ENCODE peak calls at places on chromosomes 11 and 22, in six cellular contexts. One of them, this sample, is unnamed.

GRCh38 chr11:56849250-56849649 is 100.8 kb upstream of the OR9G4 start:
- DNase-seq in trophoblast cell: no peak
- DNase-seq in H1: no peak
- DNase-seq in mesenchymal stem cell: no peak
- DNase-seq in neuronal stem cell: no peak
- DNase-seq in H9: no peak
- DNase-seq in this sample: no peak

GRCh38 chr11:84714316-84714780 is 912.8 kb downstream of the DLG2 start:
- DNase-seq in mesenchymal stem cell: peak
- DNase-seq in H9: peak
- DNase-seq in H1: peak
- DNase-seq in neuronal stem cell: peak
- DNase-seq in trophoblast cell: no peak
- DNase-seq in this sample: peak

GRCh38 chr11:110897035-110897434 is 184.8 kb upstream of the ARHGAP20 start:
- DNase-seq in neuronal stem cell: no peak
- DNase-seq in H9: no peak
- DNase-seq in trophoblast cell: no peak
- DNase-seq in mesenchymal stem cell: no peak
- DNase-seq in H1: no peak
- DNase-seq in this sample: peak

GRCh38 chr11:67646535-67647336 is 3.8 kb downstream of the ACY3 start:
- DNase-seq in mesenchymal stem cell: no peak
- DNase-seq in trophoblast cell: no peak
- DNase-seq in H1: no peak
- DNase-seq in H9: peak
- DNase-seq in neuronal stem cell: no peak
- DNase-seq in this sample: no peak

GRCh38 chr11:44176541-44177213 is 81.2 kb downstream of the EXT2 start:
- DNase-seq in neuronal stem cell: no peak
- DNase-seq in mesenchymal stem cell: no peak
- DNase-seq in trophoblast cell: no peak
- DNase-seq in H1: no peak
- DNase-seq in H9: no peak
- DNase-seq in this sample: no peak

GRCh38 chr11:21465203-21465602 is 727.7 kb upstream of the ANO5 start:
- DNase-seq in H1: no peak
- DNase-seq in mesenchymal stem cell: no peak
- DNase-seq in H9: no peak
- DNase-seq in trophoblast cell: no peak
- DNase-seq in neuronal stem cell: no peak
- DNase-seq in this sample: no peak

GRCh38 chr11:34830648-34831047 is 85.5 kb downstream of the APIP start:
- DNase-seq in H9: no peak
- DNase-seq in trophoblast cell: no peak
- DNase-seq in H1: no peak
- DNase-seq in mesenchymal stem cell: no peak
- DNase-seq in neuronal stem cell: no peak
- DNase-seq in this sample: peak

GRCh38 chr11:14908214-14908880 is 16.3 kb upstream of the CYP2R1 start:
- DNase-seq in mesenchymal stem cell: peak
- DNase-seq in neuronal stem cell: no peak
- DNase-seq in H1: no peak
- DNase-seq in H9: peak
- DNase-seq in trophoblast cell: peak
- DNase-seq in this sample: peak

GRCh38 chr11:78292109-78292803 is 103.5 kb downstream of the USP35 start:
- DNase-seq in trophoblast cell: no peak
- DNase-seq in neuronal stem cell: no peak
- DNase-seq in H9: no peak
- DNase-seq in mesenchymal stem cell: no peak
- DNase-seq in H1: no peak
- DNase-seq in this sample: no peak

GRCh38 chr11:33696931-33697638 is 3.5 kb downstream of the C11orf91 start:
- DNase-seq in trophoblast cell: no peak
- DNase-seq in H1: no peak
- DNase-seq in H9: no peak
- DNase-seq in mesenchymal stem cell: no peak
- DNase-seq in neuronal stem cell: no peak
- DNase-seq in this sample: no peak

GRCh38 chr11:61895046-61895717 is 3.8 kb upstream of the FADS3 start:
- DNase-seq in mesenchymal stem cell: no peak
- DNase-seq in trophoblast cell: peak
- DNase-seq in H9: no peak
- DNase-seq in H1: no peak
- DNase-seq in neuronal stem cell: no peak
- DNase-seq in this sample: no peak

GRCh38 chr22:30539368-30539767 is 7.2 kb downstream of the SEC14L6 start:
- DNase-seq in mesenchymal stem cell: no peak
- DNase-seq in trophoblast cell: no peak
- DNase-seq in H1: no peak
- DNase-seq in H9: no peak
- DNase-seq in neuronal stem cell: no peak
- DNase-seq in this sample: no peak
- H3K27ac ChIP-seq in mesenchymal stem cell: no peak
- H3K27ac ChIP-seq in trophoblast cell: no peak
- H3K27ac ChIP-seq in H1: no peak
- H3K27ac ChIP-seq in H9: no peak
- H3K27ac ChIP-seq in neuronal stem cell: no peak
- H3K27ac ChIP-seq in this sample: no peak

DNA sequence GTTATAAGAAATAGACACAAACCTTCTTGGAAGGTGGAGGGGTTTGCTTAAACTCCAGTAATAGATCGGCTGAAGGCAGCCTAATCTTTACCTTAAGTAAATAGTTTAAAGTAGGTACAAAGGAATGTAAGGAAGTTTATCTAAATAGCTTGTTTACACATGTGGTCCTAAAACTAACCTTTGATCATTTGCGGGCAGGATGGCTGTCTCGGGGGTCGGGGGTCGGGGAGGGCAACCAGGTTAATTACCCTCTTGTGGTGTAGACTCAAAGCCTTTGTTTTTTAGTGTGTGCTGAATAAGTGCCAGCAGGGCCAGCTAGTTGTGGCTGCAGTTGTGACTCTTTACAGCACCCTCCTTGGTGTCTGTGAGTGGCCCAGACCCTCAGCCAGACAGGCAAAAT is 256.9 kb upstream of the SESN3 start:
- DNase-seq in trophoblast cell: no peak
- DNase-seq in mesenchymal stem cell: no peak
- DNase-seq in H9: no peak
- DNase-seq in neuronal stem cell: no peak
- DNase-seq in H1: no peak
- DNase-seq in this sample: no peak
- H4K91ac ChIP-seq in trophoblast cell: no peak
- H4K91ac ChIP-seq in mesenchymal stem cell: no peak
- H4K91ac ChIP-seq in H9: no peak
- H4K91ac ChIP-seq in neuronal stem cell: no peak
- H4K91ac ChIP-seq in H1: no peak
- H4K91ac ChIP-seq in this sample: no peak

GRCh38 chr11:64592234-64592615 is 1.2 kb downstream of the SLC22A12 start:
- DNase-seq in neuronal stem cell: no peak
- DNase-seq in mesenchymal stem cell: no peak
- DNase-seq in H1: no peak
- DNase-seq in trophoblast cell: no peak
- DNase-seq in H9: no peak
- DNase-seq in this sample: no peak
- H3K27ac ChIP-seq in neuronal stem cell: no peak
- H3K27ac ChIP-seq in mesenchymal stem cell: no peak
- H3K27ac ChIP-seq in H1: no peak
- H3K27ac ChIP-seq in trophoblast cell: no peak
- H3K27ac ChIP-seq in H9: no peak
- H3K27ac ChIP-seq in this sample: no peak

DNA sequence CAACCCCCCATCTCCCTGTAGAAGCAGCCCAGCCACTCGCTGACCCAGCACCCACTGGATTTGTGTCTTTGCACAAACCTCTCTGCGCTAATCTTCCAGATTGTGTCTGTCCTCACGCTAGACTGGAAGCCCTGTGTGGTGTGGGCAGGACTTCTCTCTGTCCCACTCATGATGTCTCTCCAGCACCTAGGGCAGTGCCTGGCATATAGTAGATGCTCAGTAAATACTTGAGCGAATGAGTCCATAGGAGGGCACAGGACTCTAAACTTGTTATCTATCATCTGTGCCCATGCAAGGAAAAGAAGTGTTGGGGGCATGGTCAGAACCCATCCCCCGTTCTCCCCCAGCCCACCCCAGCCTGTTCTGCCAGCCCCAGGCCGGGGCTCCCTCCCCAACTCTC is 22.9 kb downstream of the RPL3 start:
- DNase-seq in neuronal stem cell: no peak
- DNase-seq in H1: no peak
- DNase-seq in trophoblast cell: no peak
- DNase-seq in mesenchymal stem cell: no peak
- DNase-seq in H9: no peak
- DNase-seq in this sample: no peak
- H4K91ac ChIP-seq in neuronal stem cell: no peak
- H4K91ac ChIP-seq in H1: no peak
- H4K91ac ChIP-seq in trophoblast cell: peak
- H4K91ac ChIP-seq in mesenchymal stem cell: no peak
- H4K91ac ChIP-seq in H9: no peak
- H4K91ac ChIP-seq in this sample: peak

GRCh38 chr22:40328551-40328950 is 17.7 kb upstream of the ADSL start:
- DNase-seq in mesenchymal stem cell: no peak
- DNase-seq in trophoblast cell: no peak
- DNase-seq in H9: no peak
- DNase-seq in neuronal stem cell: no peak
- DNase-seq in H1: no peak
- DNase-seq in this sample: no peak
- H3K27ac ChIP-seq in mesenchymal stem cell: no peak
- H3K27ac ChIP-seq in trophoblast cell: no peak
- H3K27ac ChIP-seq in H9: no peak
- H3K27ac ChIP-seq in neuronal stem cell: no peak
- H3K27ac ChIP-seq in H1: no peak
- H3K27ac ChIP-seq in this sample: no peak

DNA sequence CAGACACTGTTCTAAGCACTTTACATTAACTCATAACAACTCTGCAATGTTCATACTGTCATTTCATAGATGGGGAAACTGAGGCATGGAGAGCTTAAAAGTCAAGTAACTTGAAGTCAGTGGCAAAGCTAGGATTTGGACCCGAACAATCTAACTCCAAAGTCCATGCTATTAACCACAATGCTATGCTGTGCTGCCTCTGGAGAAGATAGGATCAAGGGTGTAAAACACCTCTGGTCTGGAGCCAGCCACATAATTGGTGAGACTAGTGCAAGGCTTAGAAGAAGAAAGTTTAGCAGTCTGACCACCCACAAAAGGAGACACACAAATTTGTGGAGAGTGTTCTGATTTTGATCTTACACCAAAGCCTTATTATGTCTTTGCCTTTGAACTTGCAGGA is 43.7 kb downstream of the ARFGAP2 start:
- DNase-seq in H1: no peak
- DNase-seq in trophoblast cell: no peak
- DNase-seq in H9: no peak
- DNase-seq in neuronal stem cell: no peak
- DNase-seq in mesenchymal stem cell: no peak
- DNase-seq in this sample: no peak
- H4K91ac ChIP-seq in H1: no peak
- H4K91ac ChIP-seq in trophoblast cell: no peak
- H4K91ac ChIP-seq in H9: no peak
- H4K91ac ChIP-seq in neuronal stem cell: no peak
- H4K91ac ChIP-seq in mesenchymal stem cell: no peak
- H4K91ac ChIP-seq in this sample: no peak